ENCODE peak calls at places on chromosomes 4 and X, in ten cellular contexts. L, A, G, N, O, B, X, Q, M and J are unnamed samples.

GRCh38 chrX:153438522-153438921 is 7.3 kb downstream of the TREX2 start:
- DNase-seq in L (no peak), A (no peak), G (no peak), N (no peak), O (no peak), B (no peak), X (no peak), Q (no peak), M (no peak), J (peak; percentile 17)

GRCh38 chrX:119539872-119540271 is 25.3 kb downstream of the STEEP1 start:
- DNase-seq in L (no peak), A (no peak), G (no peak), N (no peak), O (no peak), B (no peak), X (no peak), Q (no peak), M (no peak), J (no peak)

GRCh38 chrX:44428989-44429627 is 85.6 kb upstream of the EFHC2 start:
- DNase-seq in L (no peak), A (no peak), G (no peak), N (no peak), O (no peak), B (no peak), X (no peak), Q (peak; percentile 85), M (no peak), J (no peak)

GRCh38 chr4:162232349-162232748 is 68.5 kb upstream of the FSTL5 start:
- DNase-seq in L (no peak), A (no peak), G (no peak), N (no peak), O (no peak), B (no peak), X (no peak), Q (no peak), M (no peak), J (no peak)

GRCh38 chr4:566508-567295 is 9.4 kb downstream of the TMEM271 start:
- DNase-seq in L (no peak), A (no peak), G (no peak), N (no peak), O (no peak), B (no peak), X (no peak), Q (no peak), M (peak; percentile 59), J (no peak)

GRCh38 chr4:75599647-75600046 is 30.7 kb downstream of the CDKL2 start:
- DNase-seq in L (no peak), A (no peak), G (no peak), N (no peak), O (no peak), B (no peak), X (no peak), Q (no peak), M (no peak), J (no peak)

GRCh38 chrX:68186552-68187262 is 246.6 kb downstream of the OPHN1 start:
- DNase-seq in L (no peak), A (no peak), G (no peak), N (peak; percentile 4), O (no peak), B (no peak), X (no peak), Q (peak; percentile 39), M (no peak), J (no peak)

GRCh38 chr4:184824776-184825393 is 883 bp downstream of the ACSL1 start:
- DNase-seq in L (no peak), A (no peak), G (no peak), N (no peak), O (no peak), B (no peak), X (no peak), Q (peak; percentile 46), M (peak; percentile 52), J (peak; percentile 54)

GRCh38 chr4:154822775-154823174 is 41.7 kb downstream of the RBM46 start:
- DNase-seq in L (no peak), A (peak; percentile 39), G (peak; percentile 32), N (no peak), O (no peak), B (no peak), X (no peak), Q (no peak), M (no peak), J (no peak)

GRCh38 chr4:12729384-12729783 is 754.8 kb downstream of the RAB28 start:
- DNase-seq in L (no peak), A (no peak), G (no peak), N (no peak), O (no peak), B (no peak), X (no peak), Q (peak; percentile 6), M (peak; percentile 31), J (peak; percentile 18)

GRCh38 chr4:3226467-3226866 is 22.5 kb upstream of the MSANTD1 start:
- DNase-seq in L (no peak), A (no peak), G (no peak), N (no peak), O (no peak), B (peak; percentile 45), X (no peak), Q (peak; percentile 17), M (no peak), J (no peak)

GRCh38 chr4:151561551-151562256 is 152.7 kb downstream of the FHIP1A start:
- DNase-seq in L (no peak), A (no peak), G (no peak), N (no peak), O (no peak), B (no peak), X (no peak), Q (no peak), M (no peak), J (no peak)

GRCh38 chr4:184292877-184293276 is 75.2 kb upstream of the ENPP6 start:
- DNase-seq in L (no peak), A (no peak), G (no peak), N (no peak), O (no peak), B (no peak), X (no peak), Q (no peak), M (no peak), J (no peak)

GRCh38 chrX:121128946-121129345 is 81.5 kb downstream of the GLUD2 start:
- DNase-seq in L (no peak), A (no peak), G (no peak), N (no peak), O (no peak), B (no peak), X (no peak), Q (no peak), M (no peak), J (no peak)

GRCh38 chr4:74715731-74716435 is 78.4 kb downstream of the BTC start:
- DNase-seq in L (no peak), A (no peak), G (no peak), N (no peak), O (no peak), B (no peak), X (no peak), Q (peak; percentile 75), M (no peak), J (no peak)

GRCh38 chrX:4110964-4111363 is 397.5 kb upstream of the PRKX start:
- DNase-seq in L (no peak), A (no peak), G (no peak), N (no peak), O (no peak), B (no peak), X (no peak), Q (no peak), M (no peak), J (no peak)

GRCh38 chr4:173343832-173344397 is 9.8 kb upstream of the HMGB2 start:
- DNase-seq in L (no peak), A (no peak), G (no peak), N (no peak), O (no peak), B (no peak), X (no peak), Q (no peak), M (no peak), J (no peak)

GRCh38 chr4:48944659-48945290 is 38.2 kb upstream of the OCIAD2 start:
- DNase-seq in L (peak; percentile 27), A (no peak), G (no peak), N (no peak), O (peak; percentile 64), B (no peak), X (no peak), Q (no peak), M (peak; percentile 34), J (peak; percentile 55)

GRCh38 chrX:47507204-47507878 is 24.3 kb upstream of the ZNF41 start:
- DNase-seq in L (no peak), A (no peak), G (no peak), N (no peak), O (no peak), B (no peak), X (no peak), Q (no peak), M (no peak), J (peak; percentile 31)

GRCh38 chr4:182879913-182880312 is 37.3 kb downstream of the DCTD start:
- DNase-seq in L (no peak), A (no peak), G (no peak), N (no peak), O (no peak), B (no peak), X (peak; percentile 5), Q (no peak), M (no peak), J (no peak)

GRCh38 chr4:24656906-24657305 is 72.6 kb upstream of the DHX15 start:
- DNase-seq in L (no peak), A (no peak), G (no peak), N (no peak), O (no peak), B (no peak), X (no peak), Q (no peak), M (no peak), J (no peak)

GRCh38 chrX:129845616-129846190 is 2.0 kb upstream of the ZDHHC9 start:
- DNase-seq in L (no peak), A (no peak), G (no peak), N (no peak), O (no peak), B (no peak), X (no peak), Q (peak; percentile 39), M (no peak), J (no peak)

GRCh38 chrX:18574591-18574990 is 97.3 kb downstream of the RS1 start:
- DNase-seq in L (no peak), A (peak; percentile 15), G (peak; percentile 21), N (peak; percentile 2), O (no peak), B (no peak), X (no peak), Q (peak; percentile 27), M (no peak), J (no peak)

GRCh38 chrX:48749182-48749581 is 12.4 kb upstream of the GLOD5 start:
- DNase-seq in L (no peak), A (no peak), G (no peak), N (no peak), O (no peak), B (no peak), X (no peak), Q (no peak), M (no peak), J (no peak)

GRCh38 chrX:3713225-3713936 is at the start of gene PRKX:
- DNase-seq in L (no peak), A (no peak), G (no peak), N (peak; percentile 23), O (peak; percentile 88), B (peak; percentile 77), X (peak; percentile 80), Q (peak; percentile 54), M (peak; percentile 89), J (peak; percentile 76)

GRCh38 chrX:138745215-138745614 is 33.7 kb upstream of the FGF13 start:
- DNase-seq in L (peak; percentile 1), A (peak; percentile 20), G (no peak), N (no peak), O (no peak), B (no peak), X (no peak), Q (peak; percentile 19), M (peak; percentile 6), J (peak; percentile 44)

GRCh38 chrX:148500428-148501120 is at the start of gene AFF2:
- DNase-seq in L (no peak), A (no peak), G (no peak), N (no peak), O (no peak), B (peak; percentile 70), X (peak; percentile 61), Q (no peak), M (peak; percentile 33), J (peak; percentile 41)

GRCh38 chrX:96906741-96907140 is 23.0 kb downstream of the RPA4 start:
- DNase-seq in L (no peak), A (no peak), G (no peak), N (peak; percentile 0), O (no peak), B (no peak), X (no peak), Q (no peak), M (no peak), J (no peak)